ENCODE peak calls at places on chromosomes 2 and 18, in five cellular contexts. W is IMR-90, V is right lobe of liver, L is A549, S is HepG2. G is an unnamed sample.

GRCh38 chr2:56132138-56132537 is 51.7 kb upstream of the CCDC85A start:
- DNase-seq in V (no peak), S (peak; percentile 60), W (peak; percentile 47), L (peak; percentile 49), G (no peak)

GRCh38 chr2:220263300-220263699 is 635.9 kb downstream of the SLC4A3 start:
- DNase-seq in L (no peak), W (no peak), V (no peak), S (no peak), G (no peak)

GRCh38 chr2:131050896-131051295 is 42.4 kb downstream of the FAM168B start:
- DNase-seq in V (no peak), W (no peak), S (no peak), L (no peak), G (no peak)

GRCh38 chr2:127735537-127736399 is 34.5 kb downstream of the SFT2D3 start:
- DNase-seq in W (no peak), L (peak; percentile 25), V (no peak), S (peak; percentile 37), G (no peak)

GRCh38 chr18:62771494-62771893 is 56.2 kb downstream of the PHLPP1 start:
- DNase-seq in L (no peak), S (no peak), V (no peak), W (no peak), G (no peak)

GRCh38 chr18:10113156-10114022 is 199.6 kb downstream of the VAPA start:
- DNase-seq in W (no peak), V (no peak), L (no peak), S (no peak), G (no peak)

GRCh38 chr18:12411456-12411855 is 3.7 kb downstream of the PRELID3A start:
- DNase-seq in L (no peak), V (no peak), S (no peak), W (no peak), G (no peak)

GRCh38 chr18:79617521-79618500 is 61.8 kb upstream of the CTDP1 start:
- DNase-seq in S (no peak), V (peak; percentile 55), L (no peak), W (no peak), G (no peak)

GRCh38 chr2:145380436-145381017 is 860.6 kb upstream of the ZEB2 start:
- DNase-seq in L (peak; percentile 2), W (peak; percentile 71), V (no peak), S (no peak), G (no peak)

GRCh38 chr2:178246696-178247095 is 52.4 kb downstream of the OSBPL6 start:
- DNase-seq in L (no peak), S (no peak), V (no peak), W (no peak), G (no peak)

GRCh38 chr18:4352746-4353522 is 102.2 kb downstream of the DLGAP1 start:
- DNase-seq in L (no peak), V (no peak), S (no peak), W (no peak), G (no peak)

GRCh38 chr2:215521031-215521430 is 85.2 kb upstream of the FN1 start:
- DNase-seq in L (no peak), S (no peak), V (no peak), W (no peak), G (no peak)

GRCh38 chr2:26752636-26753035 is 11.4 kb upstream of the SLC35F6 start:
- DNase-seq in V (no peak), S (no peak), W (no peak), L (no peak), G (no peak)

GRCh38 chr2:142754182-142754581 is 123.3 kb upstream of the KYNU start:
- DNase-seq in V (no peak), S (no peak), W (no peak), L (no peak), G (no peak)

GRCh38 chr2:215849771-215850170 is 163.6 kb downstream of the MREG start:
- DNase-seq in L (no peak), S (no peak), V (no peak), W (no peak), G (no peak)

DNA sequence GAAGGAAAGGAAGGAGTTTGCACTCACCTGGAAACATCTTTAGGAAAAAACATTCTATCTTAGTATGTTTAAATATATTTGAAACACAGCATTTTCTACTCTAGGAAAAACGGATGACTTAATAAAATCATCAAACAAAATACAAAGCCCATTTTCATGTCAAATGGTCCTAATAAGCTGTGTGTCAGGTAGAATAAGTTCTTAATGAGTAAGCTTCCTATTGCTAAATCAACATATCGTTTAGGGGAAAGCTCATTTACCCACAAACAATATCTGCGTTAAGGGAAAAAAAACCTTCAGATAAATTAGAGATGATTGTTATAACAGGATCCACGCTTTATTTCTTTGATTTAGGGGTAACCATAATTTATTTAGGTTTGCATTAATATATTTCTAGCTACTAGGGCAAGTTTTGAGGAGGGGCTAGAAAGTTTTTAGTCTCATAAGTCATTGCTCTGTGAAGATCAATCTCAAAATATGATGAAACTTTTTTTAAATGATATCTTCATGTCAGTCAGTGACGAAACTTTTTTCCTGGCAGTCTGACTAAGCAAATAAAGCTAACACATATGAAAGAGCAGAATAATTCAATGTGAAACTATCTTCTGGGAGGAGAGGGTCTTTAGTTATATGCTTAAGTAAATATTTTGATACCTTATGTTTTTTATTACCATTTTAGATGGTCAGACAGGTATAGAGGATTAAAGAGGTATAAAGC is 147.1 kb downstream of the WDSUB1 start:
- DNase-seq in W (no peak), V (no peak), S (no peak), L (no peak), G (no peak)
- TF ChIP-seq POLR2A in W (no peak), V (no peak), S (no peak), L (no peak), G (no peak)

GRCh38 chr2:64829522-64829921 is 159.7 kb upstream of the SLC1A4 start:
- DNase-seq in L (no peak), S (no peak), W (no peak), V (no peak), G (no peak)

GRCh38 chr2:64826703-64827102 is 162.5 kb upstream of the SLC1A4 start:
- DNase-seq in W (no peak), S (no peak), V (no peak), L (no peak), G (no peak)

GRCh38 chr2:64832926-64833325 is 156.3 kb upstream of the SLC1A4 start:
- DNase-seq in V (no peak), W (peak; percentile 14), S (no peak), L (no peak), G (no peak)

GRCh38 chr2:64831977-64832328 is 157.2 kb upstream of the SLC1A4 start:
- DNase-seq in L (no peak), W (no peak), V (no peak), S (no peak), G (no peak)

GRCh38 chr2:64831134-64831976 is 157.8 kb upstream of the SLC1A4 start:
- DNase-seq in V (peak; percentile 76), L (peak; percentile 98), S (peak; percentile 88), W (peak; percentile 89), G (peak; percentile 72)
- H3K4me3 ChIP-seq in V (no peak overlapping the region), L (peak overlapping the region; percentile 11), S (peak overlapping the region; percentile 49), W (no peak overlapping the region), G (no peak overlapping the region)

DNA sequence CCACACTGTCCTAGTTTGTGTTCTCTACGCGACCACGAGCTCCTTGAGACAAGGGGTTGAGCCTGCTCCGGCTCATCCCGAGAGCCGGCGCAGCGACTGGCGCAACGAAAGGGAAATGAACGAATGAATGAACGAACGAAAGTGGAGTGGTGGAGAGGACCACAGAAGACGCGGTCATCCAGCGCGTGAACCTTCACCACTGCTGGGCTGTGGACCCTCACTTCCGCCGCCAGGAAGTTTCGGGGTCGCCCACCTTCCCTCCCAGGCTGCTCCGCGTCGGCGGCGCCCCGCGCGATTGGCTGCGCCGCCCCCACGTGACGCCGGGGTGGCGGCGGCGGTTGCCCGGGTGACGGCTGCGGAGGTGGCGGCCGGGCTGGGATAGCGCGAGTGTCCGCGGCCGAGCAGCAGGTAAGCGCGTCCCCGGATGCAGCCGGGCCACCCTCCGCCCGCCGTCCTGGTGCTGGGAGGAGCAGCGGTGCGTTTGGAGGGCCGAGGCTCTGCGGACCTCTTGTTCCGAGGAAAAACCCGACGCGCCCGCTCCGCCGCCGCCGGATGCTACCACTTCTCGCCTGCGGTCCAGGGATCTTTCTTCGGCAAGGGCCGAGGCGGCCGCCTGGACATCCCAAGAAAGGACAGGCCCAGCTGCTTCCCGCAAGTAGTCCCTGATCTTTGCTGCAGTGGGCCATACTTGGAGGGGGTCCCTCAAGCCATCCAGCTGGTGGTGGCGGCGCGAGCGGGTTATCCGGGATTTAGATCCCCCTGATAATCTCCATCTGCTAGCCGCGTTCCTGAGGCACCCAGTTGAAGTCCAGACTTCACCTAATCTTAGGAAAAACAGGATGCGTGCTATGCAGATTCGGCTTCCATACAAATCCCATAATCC is at the start of gene ARMC9:
- DNase-seq in V (peak; percentile 84), L (peak; percentile 71), S (peak; percentile 67), W (peak; percentile 51), G (peak; percentile 83)
- TF ChIP-seq POLR2A in V (peak; percentile 16), L (peak; percentile 89), S (peak; percentile 100), W (no peak), G (peak; percentile 69)

GRCh38 chr2:200469708-200470600 is 39.9 kb downstream of the KCTD18 start:
- DNase-seq in W (no peak), V (no peak), L (no peak), S (no peak), G (no peak)

GRCh38 chr2:200467806-200468686 is 41.8 kb downstream of the KCTD18 start:
- DNase-seq in V (no peak), S (no peak), L (no peak), W (no peak), G (no peak)

GRCh38 chr2:200471324-200471848 is 38.5 kb downstream of the KCTD18 start:
- DNase-seq in W (no peak), S (peak; percentile 32), V (no peak), L (peak; percentile 57), G (peak; percentile 24)

GRCh38 chr2:200463449-200463848 is 46.4 kb downstream of the KCTD18 start:
- DNase-seq in W (no peak), S (no peak), L (no peak), V (no peak), G (no peak)

GRCh38 chr2:200466703-200467418 is 43.0 kb downstream of the KCTD18 start:
- DNase-seq in W (peak; percentile 56), L (no peak), S (no peak), V (no peak), G (no peak)
- H3K4me3 ChIP-seq in W (no peak overlapping the region), L (no peak overlapping the region), S (no peak overlapping the region), V (no peak overlapping the region), G (no peak overlapping the region)

DNA sequence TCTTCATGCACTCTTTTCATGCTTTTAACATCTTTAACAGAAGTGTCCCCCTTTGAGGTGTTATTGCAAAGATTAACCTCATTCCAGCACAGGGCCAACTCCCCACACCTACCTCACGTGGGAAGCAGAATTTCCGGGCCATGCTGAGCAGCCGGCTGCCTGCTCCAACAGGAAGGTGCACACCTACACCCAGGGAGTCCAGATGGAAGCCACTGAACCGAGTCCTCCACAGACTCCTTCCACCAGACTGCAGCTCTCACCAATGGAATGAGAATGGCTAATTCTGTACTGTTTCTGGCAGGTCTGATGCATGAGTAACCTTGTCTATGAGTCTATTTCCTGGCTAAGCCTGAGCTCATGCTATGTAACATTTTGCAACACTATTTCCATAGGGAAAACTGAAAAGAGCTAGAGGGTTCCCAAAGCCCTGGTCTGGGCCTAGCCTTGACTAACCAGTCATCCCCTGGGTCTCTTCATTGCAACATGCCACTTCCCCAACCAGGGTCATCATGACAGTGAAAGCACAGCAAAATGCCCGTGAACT is 11.0 kb downstream of the ERFE start:
- DNase-seq in S (no peak), L (peak; percentile 30), V (peak; percentile 63), W (peak; percentile 98), G (peak; percentile 78)
- TF ChIP-seq POLR2A in S (no peak), L (no peak), V (peak; percentile 44), W (peak; percentile 88), G (no peak)

GRCh38 chr2:187527262-187527661 is 27.0 kb downstream of the TFPI start:
- DNase-seq in V (no peak), S (peak; percentile 78), L (no peak), W (peak; percentile 83), G (no peak)
- H3K4me3 ChIP-seq in V (no peak overlapping the region), S (no peak overlapping the region), L (no peak overlapping the region), W (no peak overlapping the region), G (no peak overlapping the region)

G was measured in thyroid gland.